ENCODE peak calls at places on chromosomes 7 and 10, in five cellular contexts. B is stimulated activated naive CD8-positive, alpha-beta T cell treated with anti-CD3 and anti-CD28 coated beads, Interleukin-15, Interleukin-2, amounts not matched to agents 100 U/mL and 50 U/mL, for 24 hours; Z is NCI-H1092 treated with DMSO at 0.1 percent for 48 hours; V is amniotic stem cell; E is body of pancreas. N is an unnamed sample.

GRCh38 chr7:43876266-43876665 is 6.9 kb upstream of the MRPS24 start:
- DNase-seq in V (no peak), E (no peak), B (no peak), Z (no peak), N (no peak)

GRCh38 chr7:85150624-85151023 is 36.2 kb downstream of the SEMA3D start:
- DNase-seq in Z (no peak), E (no peak), B (no peak), V (no peak), N (no peak)

GRCh38 chr7:2175091-2175490 is 57.7 kb downstream of the MAD1L1 start:
- DNase-seq in E (no peak), B (no peak), Z (no peak), V (peak), N (no peak)

GRCh38 chr7:99386584-99387238 is 12.2 kb downstream of the ARPC1B start:
- DNase-seq in V (no peak), E (no peak), Z (no peak), B (no peak), N (peak)

GRCh38 chr7:72258074-72258473 is 154.1 kb downstream of the CALN1 start:
- DNase-seq in V (no peak), Z (no peak), E (no peak), B (no peak), N (no peak)

GRCh38 chr10:125151824-125152634 is 8.3 kb downstream of the CTBP2 start:
- DNase-seq in B (no peak), Z (no peak), V (no peak), E (peak), N (no peak)

GRCh38 chr10:110033724-110034235 is 26.0 kb downstream of the ADD3 start:
- DNase-seq in Z (no peak), B (no peak), V (no peak), E (no peak), N (no peak)

GRCh38 chr7:35860664-35861063 is 59.8 kb downstream of the SEPTIN7 start:
- DNase-seq in Z (no peak), V (no peak), E (no peak), B (no peak), N (no peak)

GRCh38 chr7:123609883-123610239 is 8.2 kb downstream of the ASB15 start:
- DNase-seq in B (no peak), E (no peak), Z (no peak), V (no peak), N (no peak)

GRCh38 chr7:144835166-144835611 is 664 bp downstream of the TPK1 start:
- DNase-seq in B (peak), E (peak), Z (peak), V (no peak), N (peak)

GRCh38 chr10:89531359-89531758 is 4.0 kb downstream of the SLC16A12 start:
- DNase-seq in Z (no peak), E (no peak), V (no peak), B (no peak), N (no peak)